ENCODE peak calls at places on chromosome 12, in eight cellular contexts. F is activated T-helper 9 cell treated with anti-CD3 and anti-CD28 coated beads, Interleukin-2, amount 50 U/mL, for 16 hours; P is CD8-positive, alpha-beta T cell; N is A549; A is GM03348; U is NCI-H1092; X is lower leg skin; E is keratinocyte. M is an unnamed sample.

GRCh38 chr12:72323881-72324280 is 51.7 kb downstream of the TRHDE start:
- DNase-seq in F (no peak), P (no peak), N (no peak), A (no peak), U (no peak), X (no peak), E (no peak), M (no peak)

GRCh38 chr12:65607271-65607880 is 216.9 kb upstream of the HMGA2 start:
- DNase-seq in F (no peak), P (no peak), N (no peak), A (no peak), U (no peak), X (no peak), E (no peak), M (no peak)

GRCh38 chr12:115294443-115295133 is 610.6 kb upstream of the TBX3 start:
- DNase-seq in F (no peak), P (no peak), N (peak), A (no peak), U (no peak), X (no peak), E (no peak), M (no peak)

GRCh38 chr12:6461401-6462233 is 8.9 kb downstream of the VAMP1 start:
- DNase-seq in F (peak), P (peak), N (no peak), A (no peak), U (no peak), X (peak), E (no peak), M (peak)

GRCh38 chr12:121811434-121812319 is 7.9 kb downstream of the SETD1B start:
- DNase-seq in F (peak), P (peak), N (peak), A (peak), U (peak), X (no peak), E (no peak), M (peak)

GRCh38 chr12:32365473-32366064 is 33.8 kb upstream of the FGD4 start:
- DNase-seq in F (no peak), P (peak), N (peak), A (peak), U (peak), X (peak), E (peak), M (no peak)

GRCh38 chr12:89126712-89127111 is 225.6 kb downstream of the DUSP6 start:
- DNase-seq in F (no peak), P (no peak), N (no peak), A (no peak), U (no peak), X (no peak), E (no peak), M (no peak)

GRCh38 chr12:3712209-3712992 is 40.5 kb downstream of the CRACR2A start:
- DNase-seq in F (no peak), P (no peak), N (no peak), A (no peak), U (no peak), X (no peak), E (no peak), M (no peak)

GRCh38 chr12:47839214-47839613 is 19.5 kb upstream of the HDAC7 start:
- DNase-seq in F (no peak), P (no peak), N (no peak), A (no peak), U (no peak), X (no peak), E (no peak), M (no peak)

GRCh38 chr12:120583478-120584030 is 2.4 kb upstream of the POP5 start:
- DNase-seq in F (peak), P (peak), N (peak), A (peak), U (peak), X (peak), E (peak), M (peak)

GRCh38 chr12:2739832-2740641 is 54.7 kb upstream of the FKBP4 start:
- DNase-seq in F (no peak), P (no peak), N (peak), A (peak), U (peak), X (no peak), E (no peak), M (no peak)

GRCh38 chr12:47721431-47721973 is 3.8 kb downstream of the ENDOU start:
- DNase-seq in F (no peak), P (no peak), N (no peak), A (no peak), U (no peak), X (no peak), E (no peak), M (no peak)

GRCh38 chr12:542290-543113 is 82.8 kb downstream of the B4GALNT3 start:
- DNase-seq in F (no peak), P (no peak), N (no peak), A (no peak), U (no peak), X (no peak), E (no peak), M (no peak)

GRCh38 chr12:101604132-101604531 is 9.4 kb downstream of the MYBPC1 start:
- DNase-seq in F (no peak), P (no peak), N (no peak), A (no peak), U (no peak), X (no peak), E (no peak), M (no peak)

GRCh38 chr12:103833891-103834290 is 7.1 kb downstream of the NT5DC3 start:
- DNase-seq in F (no peak), P (no peak), N (no peak), A (no peak), U (no peak), X (no peak), E (no peak), M (no peak)

GRCh38 chr12:57377103-57377840 is 53.6 kb downstream of the R3HDM2 start:
- DNase-seq in F (no peak), P (no peak), N (no peak), A (no peak), U (no peak), X (no peak), E (no peak), M (no peak)

GRCh38 chr12:12987421-12987820 is 12.6 kb downstream of the HEBP1 start:
- DNase-seq in F (no peak), P (no peak), N (no peak), A (no peak), U (no peak), X (no peak), E (no peak), M (no peak)

GRCh38 chr12:120358412-120359158 is 10.4 kb downstream of the MSI1 start:
- DNase-seq in F (no peak), P (no peak), N (no peak), A (no peak), U (no peak), X (no peak), E (no peak), M (no peak)

GRCh38 chr12:73984552-73984951 is 553.1 kb upstream of the ATXN7L3B start:
- DNase-seq in F (no peak), P (no peak), N (no peak), A (no peak), U (no peak), X (no peak), E (no peak), M (no peak)

GRCh38 chr12:85253823-85254222 is 26.2 kb upstream of the ALX1 start:
- DNase-seq in F (no peak), P (no peak), N (peak), A (no peak), U (no peak), X (no peak), E (no peak), M (no peak)

GRCh38 chr12:110093631-110094311 is 30.4 kb upstream of the IFT81 start:
- DNase-seq in F (no peak), P (no peak), N (no peak), A (no peak), U (no peak), X (no peak), E (no peak), M (no peak)